ENCODE peak calls at places on chromosomes 3 and 15, in six cellular contexts. T is mesothelial cell of epicardium, N is IMR-90, L is GM13977, M is body of pancreas, G is neural crest cell. W is an unnamed sample.

GRCh38 chr3:11244131-11244677 is 28.0 kb upstream of the ATG7 start:
- DNase-seq in G (no peak), T (no peak), N (peak; percentile 47), M (no peak), L (no peak), W (peak; percentile 53)

GRCh38 chr15:53588773-53589172 is 170.7 kb downstream of the WDR72 start:
- DNase-seq in G (no peak), T (no peak), M (no peak), L (no peak), N (no peak), W (no peak)

GRCh38 chr3:171827385-171827784 is 15.8 kb upstream of the TMEM212 start:
- DNase-seq in M (no peak), N (no peak), L (no peak), G (no peak), T (no peak), W (no peak)

GRCh38 chr15:36294359-36294758 is 285.1 kb upstream of the CDIN1 start:
- DNase-seq in L (no peak), M (no peak), G (no peak), N (peak; percentile 13), T (no peak), W (no peak)

GRCh38 chr15:29888651-29889050 is 66.4 kb upstream of the TJP1 start:
- DNase-seq in T (no peak), L (no peak), N (peak; percentile 77), G (no peak), M (no peak), W (peak; percentile 40)

GRCh38 chr3:150763841-150764483 is 993 bp upstream of the SIAH2 start:
- DNase-seq in T (no peak), N (peak; percentile 54), G (peak; percentile 52), M (peak; percentile 81), L (peak; percentile 62), W (peak; percentile 48)

GRCh38 chr15:86398986-86399677 is 319.5 kb downstream of the AGBL1 start:
- DNase-seq in L (no peak), T (no peak), G (no peak), N (no peak), M (peak; percentile 11), W (no peak)

GRCh38 chr3:1272541-1273265 is 179.9 kb downstream of the CNTN6 start:
- DNase-seq in G (no peak), M (no peak), L (no peak), N (no peak), T (no peak), W (no peak)

GRCh38 chr3:196280689-196281463 is 6.7 kb downstream of the PCYT1A start:
- DNase-seq in N (no peak), L (peak; percentile 46), G (no peak), T (no peak), M (no peak), W (no peak)

GRCh38 chr15:95930659-95931375 is 399.7 kb upstream of the NR2F2 start:
- DNase-seq in T (no peak), M (no peak), L (no peak), G (no peak), N (no peak), W (no peak)

GRCh38 chr3:16311960-16312451 is 47.0 kb downstream of the OXNAD1 start:
- DNase-seq in T (no peak), N (no peak), M (no peak), G (no peak), L (peak; percentile 43), W (no peak)

GRCh38 chr3:33134026-33134625 is 20.3 kb downstream of the CRTAP start:
- DNase-seq in G (no peak), T (no peak), L (no peak), N (peak; percentile 77), M (no peak), W (peak; percentile 36)

GRCh38 chr3:141020139-141020940 is 30.8 kb upstream of the SPSB4 start:
- DNase-seq in G (no peak), T (no peak), N (no peak), L (no peak), M (no peak), W (no peak)

GRCh38 chr15:39855400-39855799 is 64.7 kb downstream of the GPR176 start:
- DNase-seq in T (no peak), M (no peak), L (no peak), G (no peak), N (peak; percentile 36), W (no peak)

GRCh38 chr15:100030586-100031249 is 297.5 kb upstream of the LYSMD4 start:
- DNase-seq in L (no peak), G (no peak), T (no peak), N (peak; percentile 31), M (no peak), W (no peak)

GRCh38 chr15:68921926-68922325 is 8.4 kb upstream of the SPESP1 start:
- DNase-seq in M (no peak), T (no peak), G (no peak), N (no peak), L (no peak), W (no peak)

GRCh38 chr3:172946061-172946460 is 195.0 kb downstream of the SPATA16 start:
- DNase-seq in T (no peak), N (no peak), L (no peak), M (no peak), G (no peak), W (no peak)

GRCh38 chr3:150611666-150612065 is 8.5 kb downstream of the SELENOT start:
- DNase-seq in T (no peak), N (no peak), L (no peak), G (no peak), M (no peak), W (no peak)

GRCh38 chr15:64476550-64476949 is 16.2 kb downstream of the ZNF609 start:
- DNase-seq in L (no peak), N (no peak), M (no peak), T (no peak), G (no peak), W (no peak)

GRCh38 chr3:64303401-64303800 is 78.1 kb upstream of the PRICKLE2 start:
- DNase-seq in N (peak; percentile 36), L (no peak), M (no peak), G (no peak), T (no peak), W (no peak)
- TF ChIP-seq CTCF in N (no peak), L (no peak), M (no peak), G (no peak), T (no peak), W (no peak)

GRCh38 chr3:122299872-122300460 is 25.1 kb upstream of the CSTA start:
- DNase-seq in G (peak; percentile 18), M (peak; percentile 26), N (peak; percentile 17), T (no peak), L (no peak), W (no peak)
- TF ChIP-seq CTCF in G (peak; percentile 70), M (peak; percentile 71), N (peak; percentile 54), T (peak; percentile 58), L (peak; percentile 66), W (peak; percentile 85)

GRCh38 chr3:157182879-157183278 is 22.9 kb upstream of the CCNL1 start:
- DNase-seq in G (no peak), M (no peak), N (peak; percentile 17), T (no peak), L (no peak), W (no peak)
- TF ChIP-seq CTCF in G (no peak), M (no peak), N (peak; percentile 14), T (no peak), L (no peak), W (peak; percentile 25)

GRCh38 chr3:46228259-46229222 is 13.7 kb upstream of the CCR3 start:
- DNase-seq in N (peak; percentile 44), G (no peak), L (no peak), T (no peak), M (peak; percentile 9), W (peak; percentile 59)
- TF ChIP-seq CTCF in N (no peak), G (no peak), L (no peak), T (no peak), M (no peak), W (no peak)

GRCh38 chr3:153513236-153513635 is 351.2 kb downstream of the RAP2B start:
- DNase-seq in G (no peak), N (no peak), T (no peak), M (no peak), L (no peak), W (no peak)
- TF ChIP-seq CTCF in G (peak; percentile 40), N (peak; percentile 1), T (no peak), M (no peak), L (no peak), W (peak; percentile 19)

GRCh38 chr3:164231718-164232117 is 846.6 kb downstream of the SI start:
- DNase-seq in G (no peak), T (no peak), M (no peak), N (no peak), L (no peak), W (no peak)

GRCh38 chr3:164233951-164234350 is 844.3 kb downstream of the SI start:
- DNase-seq in T (no peak), L (no peak), G (no peak), M (no peak), N (no peak), W (no peak)

GRCh38 chr3:164235239-164235728 is 843.0 kb downstream of the SI start:
- DNase-seq in N (no peak), G (no peak), T (no peak), M (no peak), L (no peak), W (no peak)

GRCh38 chr3:164230385-164231094 is 847.8 kb downstream of the SI start:
- DNase-seq in G (no peak), M (no peak), T (no peak), N (no peak), L (no peak), W (no peak)
- TF ChIP-seq CTCF in G (no peak), M (no peak), T (no peak), N (no peak), L (no peak), W (no peak)

GRCh38 chr3:24494616-24495333 is at the start of gene THRB:
- DNase-seq in G (peak; percentile 58), N (no peak), M (peak; percentile 77), T (peak; percentile 38), L (peak; percentile 74), W (no peak)

GRCh38 chr3:24492971-24493551 is 1.6 kb downstream of the THRB start:
- DNase-seq in N (no peak), T (no peak), L (no peak), M (no peak), G (no peak), W (no peak)

GRCh38 chr3:24496529-24497482 is 2.2 kb upstream of the THRB start:
- DNase-seq in L (peak; percentile 32), N (peak; percentile 4), G (peak; percentile 47), M (peak; percentile 94), T (no peak), W (peak; percentile 2)

GRCh38 chr3:24493951-24494615 is 567 bp downstream of the THRB start:
- DNase-seq in T (peak; percentile 19), M (peak; percentile 81), G (peak; percentile 16), N (no peak), L (no peak), W (no peak)

GRCh38 chr3:24495334-24495994 is 814 bp upstream of the THRB start:
- DNase-seq in G (peak; percentile 25), T (peak; percentile 20), L (peak; percentile 29), M (peak; percentile 78), N (no peak), W (no peak)
- TF ChIP-seq CTCF in G (peak; percentile 27), T (peak; percentile 4), L (no peak), M (peak; percentile 43), N (no peak), W (no peak)

W was measured in HFFc6.